ENCODE peak calls at places on chromosomes 7 and 10, in nine cellular contexts. One of them, this sample, is unnamed.

GRCh38 chr7:114931656-114932011 is 9.7 kb downstream of the MDFIC start:
- DNase-seq in stimulated activated CD8-positive, alpha-beta memory T cell treated with anti-CD3 and anti-CD28 coated beads, Interleukin-15, amount 100 ng/mL, for 1 hour: no peak
- DNase-seq in activated effector memory CD4-positive, alpha-beta T cell treated with Interleukin-2 at 50 U/mL for 16 hours: no peak
- DNase-seq in naive thymus-derived CD8-positive, alpha-beta T cell: no peak
- DNase-seq in upper lobe of left lung: no peak
- DNase-seq in HL-60: no peak
- DNase-seq in SHP77 treated with DMSO at 0.1 percent for 48 hours: no peak
- DNase-seq in stimulated activated CD4-positive, alpha-beta T cell treated with anti-CD3 and anti-CD28 coated beads, Interleukin-12 subunit alpha, Interleukin-12 subunit beta, amount 100 ng/mL, for 4 hours: no peak
- DNase-seq in fibroblast of the conjunctiva: no peak
- DNase-seq in this sample: no peak

GRCh38 chr10:68955414-68955785 is 570 bp upstream of the DDX21 start:
- DNase-seq in stimulated activated CD8-positive, alpha-beta memory T cell treated with anti-CD3 and anti-CD28 coated beads, Interleukin-15, amount 100 ng/mL, for 1 hour: no peak
- DNase-seq in stimulated activated CD4-positive, alpha-beta T cell treated with anti-CD3 and anti-CD28 coated beads, Interleukin-12 subunit alpha, Interleukin-12 subunit beta, amount 100 ng/mL, for 4 hours: no peak
- DNase-seq in naive thymus-derived CD8-positive, alpha-beta T cell: no peak
- DNase-seq in fibroblast of the conjunctiva: no peak
- DNase-seq in SHP77 treated with DMSO at 0.1 percent for 48 hours: no peak
- DNase-seq in activated effector memory CD4-positive, alpha-beta T cell treated with Interleukin-2 at 50 U/mL for 16 hours: no peak
- DNase-seq in upper lobe of left lung: no peak
- DNase-seq in HL-60: no peak
- DNase-seq in this sample: peak

GRCh38 chr10:83167081-83167480 is 972.2 kb upstream of the GHITM start:
- DNase-seq in naive thymus-derived CD8-positive, alpha-beta T cell: no peak
- DNase-seq in HL-60: no peak
- DNase-seq in activated effector memory CD4-positive, alpha-beta T cell treated with Interleukin-2 at 50 U/mL for 16 hours: no peak
- DNase-seq in upper lobe of left lung: no peak
- DNase-seq in SHP77 treated with DMSO at 0.1 percent for 48 hours: no peak
- DNase-seq in stimulated activated CD4-positive, alpha-beta T cell treated with anti-CD3 and anti-CD28 coated beads, Interleukin-12 subunit alpha, Interleukin-12 subunit beta, amount 100 ng/mL, for 4 hours: no peak
- DNase-seq in stimulated activated CD8-positive, alpha-beta memory T cell treated with anti-CD3 and anti-CD28 coated beads, Interleukin-15, amount 100 ng/mL, for 1 hour: no peak
- DNase-seq in fibroblast of the conjunctiva: no peak
- DNase-seq in this sample: no peak

GRCh38 chr7:152899482-152900166 is 140.1 kb downstream of the ACTR3B start:
- DNase-seq in upper lobe of left lung: peak
- DNase-seq in naive thymus-derived CD8-positive, alpha-beta T cell: no peak
- DNase-seq in stimulated activated CD4-positive, alpha-beta T cell treated with anti-CD3 and anti-CD28 coated beads, Interleukin-12 subunit alpha, Interleukin-12 subunit beta, amount 100 ng/mL, for 4 hours: no peak
- DNase-seq in fibroblast of the conjunctiva: no peak
- DNase-seq in activated effector memory CD4-positive, alpha-beta T cell treated with Interleukin-2 at 50 U/mL for 16 hours: no peak
- DNase-seq in HL-60: no peak
- DNase-seq in stimulated activated CD8-positive, alpha-beta memory T cell treated with anti-CD3 and anti-CD28 coated beads, Interleukin-15, amount 100 ng/mL, for 1 hour: no peak
- DNase-seq in SHP77 treated with DMSO at 0.1 percent for 48 hours: no peak
- DNase-seq in this sample: no peak

GRCh38 chr7:138460649-138461607 is 869 bp downstream of the TRIM24 start:
- DNase-seq in fibroblast of the conjunctiva: no peak
- DNase-seq in stimulated activated CD8-positive, alpha-beta memory T cell treated with anti-CD3 and anti-CD28 coated beads, Interleukin-15, amount 100 ng/mL, for 1 hour: peak
- DNase-seq in naive thymus-derived CD8-positive, alpha-beta T cell: peak
- DNase-seq in upper lobe of left lung: peak
- DNase-seq in stimulated activated CD4-positive, alpha-beta T cell treated with anti-CD3 and anti-CD28 coated beads, Interleukin-12 subunit alpha, Interleukin-12 subunit beta, amount 100 ng/mL, for 4 hours: peak
- DNase-seq in SHP77 treated with DMSO at 0.1 percent for 48 hours: peak
- DNase-seq in HL-60: no peak
- DNase-seq in activated effector memory CD4-positive, alpha-beta T cell treated with Interleukin-2 at 50 U/mL for 16 hours: peak
- DNase-seq in this sample: peak

GRCh38 chr7:151630349-151630748 is 110.7 kb upstream of the RHEB start:
- DNase-seq in naive thymus-derived CD8-positive, alpha-beta T cell: no peak
- DNase-seq in stimulated activated CD4-positive, alpha-beta T cell treated with anti-CD3 and anti-CD28 coated beads, Interleukin-12 subunit alpha, Interleukin-12 subunit beta, amount 100 ng/mL, for 4 hours: no peak
- DNase-seq in upper lobe of left lung: no peak
- DNase-seq in HL-60: no peak
- DNase-seq in SHP77 treated with DMSO at 0.1 percent for 48 hours: no peak
- DNase-seq in activated effector memory CD4-positive, alpha-beta T cell treated with Interleukin-2 at 50 U/mL for 16 hours: no peak
- DNase-seq in fibroblast of the conjunctiva: no peak
- DNase-seq in stimulated activated CD8-positive, alpha-beta memory T cell treated with anti-CD3 and anti-CD28 coated beads, Interleukin-15, amount 100 ng/mL, for 1 hour: no peak
- DNase-seq in this sample: no peak

GRCh38 chr10:104040862-104041789 is 44.6 kb downstream of the COL17A1 start:
- DNase-seq in naive thymus-derived CD8-positive, alpha-beta T cell: no peak
- DNase-seq in upper lobe of left lung: no peak
- DNase-seq in SHP77 treated with DMSO at 0.1 percent for 48 hours: no peak
- DNase-seq in fibroblast of the conjunctiva: no peak
- DNase-seq in HL-60: no peak
- DNase-seq in stimulated activated CD4-positive, alpha-beta T cell treated with anti-CD3 and anti-CD28 coated beads, Interleukin-12 subunit alpha, Interleukin-12 subunit beta, amount 100 ng/mL, for 4 hours: no peak
- DNase-seq in stimulated activated CD8-positive, alpha-beta memory T cell treated with anti-CD3 and anti-CD28 coated beads, Interleukin-15, amount 100 ng/mL, for 1 hour: no peak
- DNase-seq in activated effector memory CD4-positive, alpha-beta T cell treated with Interleukin-2 at 50 U/mL for 16 hours: no peak
- DNase-seq in this sample: no peak

GRCh38 chr7:127667751-127668530 is 15.9 kb downstream of the SND1 start:
- DNase-seq in stimulated activated CD8-positive, alpha-beta memory T cell treated with anti-CD3 and anti-CD28 coated beads, Interleukin-15, amount 100 ng/mL, for 1 hour: no peak
- DNase-seq in stimulated activated CD4-positive, alpha-beta T cell treated with anti-CD3 and anti-CD28 coated beads, Interleukin-12 subunit alpha, Interleukin-12 subunit beta, amount 100 ng/mL, for 4 hours: no peak
- DNase-seq in HL-60: peak
- DNase-seq in fibroblast of the conjunctiva: no peak
- DNase-seq in SHP77 treated with DMSO at 0.1 percent for 48 hours: no peak
- DNase-seq in activated effector memory CD4-positive, alpha-beta T cell treated with Interleukin-2 at 50 U/mL for 16 hours: no peak
- DNase-seq in upper lobe of left lung: no peak
- DNase-seq in naive thymus-derived CD8-positive, alpha-beta T cell: no peak
- DNase-seq in this sample: no peak

GRCh38 chr7:114269714-114270113 is 144.9 kb upstream of the FOXP2 start:
- DNase-seq in activated effector memory CD4-positive, alpha-beta T cell treated with Interleukin-2 at 50 U/mL for 16 hours: no peak
- DNase-seq in SHP77 treated with DMSO at 0.1 percent for 48 hours: peak
- DNase-seq in stimulated activated CD4-positive, alpha-beta T cell treated with anti-CD3 and anti-CD28 coated beads, Interleukin-12 subunit alpha, Interleukin-12 subunit beta, amount 100 ng/mL, for 4 hours: no peak
- DNase-seq in fibroblast of the conjunctiva: no peak
- DNase-seq in stimulated activated CD8-positive, alpha-beta memory T cell treated with anti-CD3 and anti-CD28 coated beads, Interleukin-15, amount 100 ng/mL, for 1 hour: no peak
- DNase-seq in HL-60: no peak
- DNase-seq in upper lobe of left lung: no peak
- DNase-seq in naive thymus-derived CD8-positive, alpha-beta T cell: no peak
- DNase-seq in this sample: no peak

GRCh38 chr7:83794834-83795233 is 145.9 kb upstream of the SEMA3E start:
- DNase-seq in activated effector memory CD4-positive, alpha-beta T cell treated with Interleukin-2 at 50 U/mL for 16 hours: no peak
- DNase-seq in SHP77 treated with DMSO at 0.1 percent for 48 hours: peak
- DNase-seq in naive thymus-derived CD8-positive, alpha-beta T cell: no peak
- DNase-seq in stimulated activated CD8-positive, alpha-beta memory T cell treated with anti-CD3 and anti-CD28 coated beads, Interleukin-15, amount 100 ng/mL, for 1 hour: no peak
- DNase-seq in upper lobe of left lung: no peak
- DNase-seq in stimulated activated CD4-positive, alpha-beta T cell treated with anti-CD3 and anti-CD28 coated beads, Interleukin-12 subunit alpha, Interleukin-12 subunit beta, amount 100 ng/mL, for 4 hours: no peak
- DNase-seq in fibroblast of the conjunctiva: no peak
- DNase-seq in HL-60: no peak
- DNase-seq in this sample: peak

GRCh38 chr10:107618461-107619093 is 454.1 kb upstream of the SORCS1 start:
- DNase-seq in naive thymus-derived CD8-positive, alpha-beta T cell: no peak
- DNase-seq in HL-60: peak
- DNase-seq in stimulated activated CD8-positive, alpha-beta memory T cell treated with anti-CD3 and anti-CD28 coated beads, Interleukin-15, amount 100 ng/mL, for 1 hour: no peak
- DNase-seq in upper lobe of left lung: no peak
- DNase-seq in fibroblast of the conjunctiva: no peak
- DNase-seq in stimulated activated CD4-positive, alpha-beta T cell treated with anti-CD3 and anti-CD28 coated beads, Interleukin-12 subunit alpha, Interleukin-12 subunit beta, amount 100 ng/mL, for 4 hours: no peak
- DNase-seq in SHP77 treated with DMSO at 0.1 percent for 48 hours: no peak
- DNase-seq in activated effector memory CD4-positive, alpha-beta T cell treated with Interleukin-2 at 50 U/mL for 16 hours: no peak
- DNase-seq in this sample: no peak

GRCh38 chr10:68560916-68561691 is 967 bp downstream of the TET1 start:
- DNase-seq in SHP77 treated with DMSO at 0.1 percent for 48 hours: no peak
- DNase-seq in stimulated activated CD8-positive, alpha-beta memory T cell treated with anti-CD3 and anti-CD28 coated beads, Interleukin-15, amount 100 ng/mL, for 1 hour: no peak
- DNase-seq in upper lobe of left lung: no peak
- DNase-seq in stimulated activated CD4-positive, alpha-beta T cell treated with anti-CD3 and anti-CD28 coated beads, Interleukin-12 subunit alpha, Interleukin-12 subunit beta, amount 100 ng/mL, for 4 hours: peak
- DNase-seq in HL-60: no peak
- DNase-seq in naive thymus-derived CD8-positive, alpha-beta T cell: no peak
- DNase-seq in activated effector memory CD4-positive, alpha-beta T cell treated with Interleukin-2 at 50 U/mL for 16 hours: no peak
- DNase-seq in fibroblast of the conjunctiva: no peak
- DNase-seq in this sample: peak

This sample was measured in nephron progenitor cell.